ENCODE peak calls at places on chromosomes 5 and 9, in four cellular contexts. V is heart right ventricle, N is AG04449, M is GM12865. Z is an unnamed sample.

GRCh38 chr5:9173281-9174048 is 372.4 kb downstream of the SEMA5A start:
- DNase-seq in V (no peak), N (peak), M (no peak), Z (no peak)

GRCh38 chr9:16252631-16253030 is 617.8 kb downstream of the BNC2 start:
- DNase-seq in V (no peak), N (no peak), M (no peak), Z (no peak)

GRCh38 chr5:119478781-119479180 is 26.5 kb downstream of the HSD17B4 start:
- DNase-seq in V (no peak), N (no peak), M (no peak), Z (no peak)

GRCh38 chr5:98510111-98510510 is 263.4 kb upstream of the RGMB start:
- DNase-seq in V (no peak), N (no peak), M (no peak), Z (no peak)

GRCh38 chr9:4590430-4591122 is 71.5 kb upstream of the PLPP6 start:
- DNase-seq in V (no peak), N (no peak), M (no peak), Z (no peak)

GRCh38 chr5:170633235-170634041 is 129.6 kb downstream of the KCNIP1 start:
- DNase-seq in V (peak), N (peak), M (no peak), Z (no peak)

GRCh38 chr5:157516626-157517325 is 56.8 kb downstream of the NIPAL4 start:
- DNase-seq in V (peak), N (peak), M (no peak), Z (no peak)

GRCh38 chr9:3200331-3200774 is 325.4 kb downstream of the RFX3 start:
- DNase-seq in V (no peak), N (peak), M (no peak), Z (no peak)

GRCh38 chr5:95841914-95842812 is 19.6 kb upstream of the GLRX start:
- DNase-seq in V (peak), N (no peak), M (no peak), Z (no peak)

GRCh38 chr9:135241381-135242380 is 154.2 kb downstream of the OLFM1 start:
- DNase-seq in V (no peak), N (no peak), M (no peak), Z (no peak)
- TF ChIP-seq CTCF in V (peak), N (no peak), M (no peak), Z (no peak)

DNA sequence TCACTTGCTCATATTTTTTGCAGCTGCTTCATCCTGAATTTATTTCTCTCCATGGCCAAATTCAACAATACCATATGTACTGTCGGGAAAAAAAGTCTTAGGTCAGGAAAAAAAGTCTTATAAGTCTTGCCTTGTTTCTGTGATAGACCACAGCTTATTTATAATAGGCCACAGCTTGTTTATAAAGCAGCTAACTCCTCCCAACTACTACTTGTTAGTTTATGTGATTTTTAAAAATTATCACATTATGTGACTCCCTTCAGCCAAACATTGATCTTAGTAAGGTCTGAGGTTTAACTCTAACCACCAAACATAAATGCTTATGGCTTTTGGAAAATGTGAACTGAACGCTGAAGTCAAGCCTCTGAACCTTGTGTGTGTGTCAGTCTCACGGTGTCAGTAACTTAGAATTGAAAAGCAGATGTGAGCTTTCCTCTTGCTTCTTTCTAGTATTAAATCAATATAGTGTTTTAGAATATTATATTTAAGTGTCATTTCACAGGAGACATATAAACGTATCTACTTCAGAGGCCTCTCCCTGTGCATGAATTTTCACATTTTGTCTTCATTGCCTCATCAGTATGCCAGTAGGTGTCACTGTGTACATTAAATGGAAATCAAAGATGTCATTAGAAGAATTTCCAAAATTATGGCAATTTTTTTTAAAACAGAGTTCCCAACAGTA is 51.3 kb downstream of the SNX24 start:
- DNase-seq in V (no peak), N (no peak), M (peak), Z (no peak)
- TF ChIP-seq CTCF in V (peak), N (peak), M (peak), Z (peak)

GRCh38 chr9:137241490-137242328 is 622 bp downstream of the TUBB4B start:
- DNase-seq in V (peak), N (no peak), M (peak), Z (peak)
- TF ChIP-seq CTCF in V (no peak), N (no peak), M (no peak), Z (no peak)

GRCh38 chr5:153014194-153014593 is 476.3 kb upstream of the GRIA1 start:
- DNase-seq in V (no peak), N (no peak), M (no peak), Z (no peak)

GRCh38 chr5:153018121-153018520 is 472.3 kb upstream of the GRIA1 start:
- DNase-seq in V (no peak), N (no peak), M (no peak), Z (no peak)
- TF ChIP-seq CTCF in V (no peak), N (no peak), M (no peak), Z (no peak)

GRCh38 chr9:136270173-136270710 is 24.6 kb upstream of the QSOX2 start:
- DNase-seq in V (no peak), N (no peak), M (no peak), Z (no peak)

GRCh38 chr9:136268776-136269175 is 23.2 kb upstream of the QSOX2 start:
- DNase-seq in V (no peak), N (no peak), M (no peak), Z (no peak)

GRCh38 chr9:136267261-136268111 is 21.9 kb upstream of the QSOX2 start:
- DNase-seq in V (peak), N (peak), M (peak), Z (peak)

GRCh38 chr9:136265561-136266355 is 20.1 kb upstream of the QSOX2 start:
- DNase-seq in V (no peak), N (no peak), M (no peak), Z (no peak)

GRCh38 chr9:136268318-136268717 is 22.7 kb upstream of the QSOX2 start:
- DNase-seq in V (no peak), N (no peak), M (no peak), Z (no peak)
- TF ChIP-seq CTCF in V (peak), N (no peak), M (no peak), Z (no peak)

DNA sequence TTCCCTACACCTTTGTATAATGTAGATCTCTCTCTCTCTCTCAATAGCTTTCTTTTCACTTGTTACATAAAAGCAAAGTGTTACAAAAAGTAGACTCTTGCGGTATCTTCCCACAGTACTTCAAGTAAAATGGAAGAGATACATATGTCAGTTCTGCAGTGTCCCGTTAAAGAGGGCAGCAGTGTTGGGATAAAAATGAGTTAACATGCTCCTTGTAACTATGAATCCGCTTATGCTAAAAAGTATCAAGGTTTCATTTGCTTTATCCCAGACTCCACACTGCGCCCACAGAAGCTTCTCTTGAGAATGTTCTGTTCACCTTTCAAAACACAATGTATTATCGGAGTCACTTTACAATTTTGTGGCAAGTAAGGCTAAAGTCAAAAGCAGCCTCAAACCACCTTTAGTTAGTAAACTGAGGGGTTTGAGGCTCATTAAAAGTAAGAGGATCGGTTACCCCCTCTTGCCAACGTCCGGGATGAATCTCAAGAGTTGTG is 782 bp downstream of the PTAR1 start:
- DNase-seq in V (no peak), N (no peak), M (peak), Z (no peak)
- TF ChIP-seq CTCF in V (no peak), N (no peak), M (no peak), Z (no peak)